ENCODE peak calls at places on chromosomes 2 and 18, in ten cellular contexts. H is ACHN; U is spleen; K is activated CD4-positive, alpha-beta T cell treated with anti-CD3 and anti-CD28 coated beads, Interleukin-2, amount 10 ng/mL, durations not matched to agents 7 days and 5 days; X is activated gamma-delta T cell treated with Interleukin-2 at 50 U/mL for 16 hours; L is MV-4-11; R is central memory CD4-positive, alpha-beta T cell; Y is cardiac muscle cell; J is C1 segment of cervical spinal cord; O is NCI-H774. S is an unnamed sample.

GRCh38 chr2:148674063-148675020 is 29.8 kb downstream of the EPC2 start:
- DNase-seq in U (no peak), R (peak; percentile 34), O (no peak), X (peak; percentile 13), K (peak; percentile 33), J (no peak), Y (no peak), L (no peak), H (peak; percentile 57), S (no peak)

GRCh38 chr2:237441605-237442004 is 27.6 kb upstream of the COL6A3 start:
- DNase-seq in H (no peak), Y (peak; percentile 72), U (no peak), R (peak; percentile 51), O (no peak), X (no peak), K (peak; percentile 36), J (no peak), L (no peak), S (no peak)

GRCh38 chr2:212709287-212709686 is 170.7 kb upstream of the ERBB4 start:
- DNase-seq in R (no peak), Y (no peak), H (no peak), L (no peak), K (no peak), X (no peak), J (no peak), O (no peak), U (no peak), S (no peak)

GRCh38 chr2:209499071-209499470 is 75.2 kb downstream of the MAP2 start:
- DNase-seq in R (no peak), Y (peak; percentile 20), K (no peak), H (no peak), U (no peak), O (no peak), L (peak; percentile 44), X (no peak), J (no peak), S (no peak)

GRCh38 chr2:73156539-73157124 is 43.9 kb upstream of the RAB11FIP5 start:
- DNase-seq in U (no peak), K (peak; percentile 31), X (no peak), O (no peak), L (no peak), Y (peak; percentile 79), J (peak; percentile 11), H (peak; percentile 64), R (no peak), S (peak; percentile 13)

GRCh38 chr2:138760693-138761092 is 19.5 kb downstream of the NXPH2 start:
- DNase-seq in U (no peak), O (no peak), Y (no peak), R (no peak), K (no peak), J (no peak), X (no peak), H (no peak), L (no peak), S (no peak)

GRCh38 chr2:170887496-170888265 is 41.4 kb upstream of the GORASP2 start:
- DNase-seq in H (no peak), X (no peak), K (no peak), L (no peak), J (no peak), Y (no peak), R (no peak), O (no peak), U (no peak), S (no peak)

GRCh38 chr18:38415811-38416210 is 850.2 kb upstream of the CELF4 start:
- DNase-seq in H (no peak), J (no peak), L (no peak), K (no peak), U (no peak), Y (no peak), O (no peak), R (no peak), X (no peak), S (no peak)

S was measured in NCI-H1092.